ENCODE peak calls at places on chromosomes 1 and 21, in four cellular contexts. One of them, this sample, is unnamed.
A peak's percentile ranks its signal among the peaks of the same experiment; 100 is the strongest.

GRCh38 chr21:33642896-33643657 is 776 bp downstream of the ITSN1 start:
- DNase-seq in NCI-H1092 treated with DMSO at 0.1 percent for 48 hours: peak; percentile 9
- DNase-seq in upper lobe of right lung: peak; percentile 75
- DNase-seq in iPS-NIHi11: peak; percentile 49
- DNase-seq in this sample: no peak

GRCh38 chr1:7768583-7768982 is 2.5 kb upstream of the VAMP3 start:
- DNase-seq in NCI-H1092 treated with DMSO at 0.1 percent for 48 hours: no peak
- DNase-seq in upper lobe of right lung: no peak
- DNase-seq in iPS-NIHi11: no peak
- DNase-seq in this sample: no peak

GRCh38 chr1:200409203-200409760 is 554 bp downstream of the ZNF281 start:
- DNase-seq in NCI-H1092 treated with DMSO at 0.1 percent for 48 hours: no peak
- DNase-seq in upper lobe of right lung: peak; percentile 76
- DNase-seq in iPS-NIHi11: peak; percentile 31
- DNase-seq in this sample: no peak

GRCh38 chr1:234718509-234719453 is 108.8 kb upstream of the IRF2BP2 start:
- DNase-seq in NCI-H1092 treated with DMSO at 0.1 percent for 48 hours: no peak
- DNase-seq in upper lobe of right lung: no peak
- DNase-seq in iPS-NIHi11: no peak
- DNase-seq in this sample: no peak

GRCh38 chr1:204574856-204575145 is 58.6 kb downstream of the MDM4 start:
- DNase-seq in NCI-H1092 treated with DMSO at 0.1 percent for 48 hours: no peak
- DNase-seq in upper lobe of right lung: no peak
- DNase-seq in iPS-NIHi11: no peak
- DNase-seq in this sample: no peak

GRCh38 chr1:97796716-97797115 is 124.1 kb downstream of the DPYD start:
- DNase-seq in NCI-H1092 treated with DMSO at 0.1 percent for 48 hours: no peak
- DNase-seq in upper lobe of right lung: no peak
- DNase-seq in iPS-NIHi11: no peak
- DNase-seq in this sample: no peak

GRCh38 chr1:168825129-168825528 is 96.1 kb upstream of the DPT start:
- DNase-seq in NCI-H1092 treated with DMSO at 0.1 percent for 48 hours: no peak
- DNase-seq in upper lobe of right lung: no peak
- DNase-seq in iPS-NIHi11: no peak
- DNase-seq in this sample: no peak

GRCh38 chr1:92326681-92327080 is 27.8 kb downstream of the RPAP2 start:
- DNase-seq in NCI-H1092 treated with DMSO at 0.1 percent for 48 hours: no peak
- DNase-seq in upper lobe of right lung: no peak
- DNase-seq in iPS-NIHi11: no peak
- DNase-seq in this sample: no peak

GRCh38 chr1:155082301-155082940 is 3.8 kb downstream of the EFNA3 start:
- DNase-seq in NCI-H1092 treated with DMSO at 0.1 percent for 48 hours: no peak
- DNase-seq in upper lobe of right lung: no peak
- DNase-seq in iPS-NIHi11: no peak
- DNase-seq in this sample: no peak

GRCh38 chr1:161727343-161727924 is 6.1 kb downstream of the FCRLB start:
- DNase-seq in NCI-H1092 treated with DMSO at 0.1 percent for 48 hours: no peak
- DNase-seq in upper lobe of right lung: no peak
- DNase-seq in iPS-NIHi11: peak; percentile 28
- DNase-seq in this sample: no peak

GRCh38 chr1:59290173-59290954 is 6.5 kb upstream of the FGGY start:
- DNase-seq in NCI-H1092 treated with DMSO at 0.1 percent for 48 hours: no peak
- DNase-seq in upper lobe of right lung: peak; percentile 71
- DNase-seq in iPS-NIHi11: peak; percentile 55
- DNase-seq in this sample: no peak

GRCh38 chr1:88016947-88017346 is 667.1 kb upstream of the PKN2 start:
- DNase-seq in NCI-H1092 treated with DMSO at 0.1 percent for 48 hours: no peak
- DNase-seq in upper lobe of right lung: no peak
- DNase-seq in iPS-NIHi11: peak; percentile 21
- DNase-seq in this sample: no peak

GRCh38 chr1:91864017-91864700 is 21.8 kb downstream of the TGFBR3 start:
- DNase-seq in NCI-H1092 treated with DMSO at 0.1 percent for 48 hours: no peak
- DNase-seq in upper lobe of right lung: no peak
- DNase-seq in iPS-NIHi11: no peak
- DNase-seq in this sample: no peak

GRCh38 chr1:228471762-228472398 is 15.3 kb upstream of the RNF187 start:
- DNase-seq in NCI-H1092 treated with DMSO at 0.1 percent for 48 hours: peak; percentile 56
- DNase-seq in upper lobe of right lung: no peak
- DNase-seq in iPS-NIHi11: peak; percentile 42
- DNase-seq in this sample: no peak

GRCh38 chr21:27759820-27760219 is 792.9 kb upstream of the ADAMTS5 start:
- DNase-seq in NCI-H1092 treated with DMSO at 0.1 percent for 48 hours: no peak
- DNase-seq in upper lobe of right lung: no peak
- DNase-seq in iPS-NIHi11: no peak
- DNase-seq in this sample: no peak

GRCh38 chr1:36236302-36236701 is 12.1 kb downstream of the THRAP3 start:
- DNase-seq in NCI-H1092 treated with DMSO at 0.1 percent for 48 hours: no peak
- DNase-seq in upper lobe of right lung: no peak
- DNase-seq in iPS-NIHi11: no peak
- DNase-seq in this sample: no peak

GRCh38 chr1:223223091-223223995 is 80.3 kb upstream of the TLR5 start:
- DNase-seq in NCI-H1092 treated with DMSO at 0.1 percent for 48 hours: no peak
- DNase-seq in upper lobe of right lung: no peak
- DNase-seq in iPS-NIHi11: no peak
- DNase-seq in this sample: no peak

GRCh38 chr1:35443768-35444518 is 113.3 kb downstream of the KIAA0319L start:
- DNase-seq in NCI-H1092 treated with DMSO at 0.1 percent for 48 hours: no peak
- DNase-seq in upper lobe of right lung: no peak
- DNase-seq in iPS-NIHi11: no peak
- DNase-seq in this sample: no peak

GRCh38 chr1:203135636-203136305 is 8.2 kb downstream of the ADORA1 start:
- DNase-seq in NCI-H1092 treated with DMSO at 0.1 percent for 48 hours: no peak
- DNase-seq in upper lobe of right lung: peak; percentile 44
- DNase-seq in iPS-NIHi11: no peak
- DNase-seq in this sample: peak; percentile 39

GRCh38 chr1:217343907-217344306 is 287.0 kb downstream of the GPATCH2 start:
- DNase-seq in NCI-H1092 treated with DMSO at 0.1 percent for 48 hours: peak; percentile 76
- DNase-seq in upper lobe of right lung: no peak
- DNase-seq in iPS-NIHi11: peak; percentile 14
- DNase-seq in this sample: no peak

This sample was measured in chondrocyte.